ENCODE peak calls at places on chromosomes 6 and 20, in eight cellular contexts. P, C, W, A, H, Y, G and V are unnamed samples.

GRCh38 chr6:56528412-56528841 is 114.3 kb downstream of the DST start:
- DNase-seq in P (no peak), C (peak; percentile 90), W (no peak), A (no peak), H (no peak), Y (no peak), G (peak; percentile 64), V (no peak)

GRCh38 chr6:111533087-111533784 is 50.2 kb upstream of the REV3L start:
- DNase-seq in P (no peak), C (no peak), W (no peak), A (no peak), H (peak; percentile 37), Y (no peak), G (no peak), V (no peak)

GRCh38 chr6:117545161-117545595 is 57.1 kb downstream of the GOPC start:
- DNase-seq in P (peak; percentile 98), C (no peak), W (no peak), A (no peak), H (no peak), Y (no peak), G (peak; percentile 91), V (peak; percentile 14)

GRCh38 chr20:41544472-41544871 is 73.7 kb downstream of the CHD6 start:
- DNase-seq in P (no peak), C (no peak), W (no peak), A (no peak), H (no peak), Y (no peak), G (no peak), V (no peak)

GRCh38 chr6:52420668-52421358 is 671 bp downstream of the EFHC1 start:
- DNase-seq in P (peak; percentile 50), C (peak; percentile 68), W (no peak), A (no peak), H (peak; percentile 35), Y (no peak), G (peak; percentile 50), V (peak; percentile 29)

GRCh38 chr20:11698124-11698523 is 219.6 kb upstream of the BTBD3 start:
- DNase-seq in P (no peak), C (no peak), W (no peak), A (no peak), H (no peak), Y (no peak), G (no peak), V (no peak)

GRCh38 chr20:55160996-55161395 is 685.6 kb downstream of the DOK5 start:
- DNase-seq in P (no peak), C (no peak), W (no peak), A (no peak), H (no peak), Y (no peak), G (peak; percentile 73), V (no peak)

GRCh38 chr6:125798734-125799510 is 8.2 kb downstream of the NCOA7 start:
- DNase-seq in P (no peak), C (no peak), W (no peak), A (no peak), H (no peak), Y (no peak), G (peak; percentile 11), V (no peak)

GRCh38 chr6:36838896-36839818 is at the start of gene CPNE5:
- DNase-seq in P (no peak), C (no peak), W (peak; percentile 63), A (no peak), H (no peak), Y (no peak), G (no peak), V (no peak)

GRCh38 chr6:92559002-92559401 is 860.4 kb downstream of the EPHA7 start:
- DNase-seq in P (peak; percentile 30), C (no peak), W (no peak), A (no peak), H (no peak), Y (no peak), G (no peak), V (no peak)

GRCh38 chr6:119467478-119468081 is 118.0 kb upstream of the MAN1A1 start:
- DNase-seq in P (peak; percentile 8), C (no peak), W (no peak), A (no peak), H (no peak), Y (no peak), G (no peak), V (no peak)